ENCODE peak calls at places on chromosomes 16 and 17, in five cellular contexts. K is CD8-positive, alpha-beta memory T cell; A is EL; Y is activated T-cell treated with anti-CD3 and anti-CD28 coated beads, Interleukin-2, amount 50 U/mL, for 72 hours; N is HTR-8/SVneo. H is an unnamed sample.

GRCh38 chr16:31354394-31355291 is at the start of gene ITGAX:
- DNase-seq in K (peak), A (peak), Y (peak), N (peak), H (peak)

GRCh38 chr17:76924345-76925332 is 56.4 kb downstream of the MGAT5B start:
- DNase-seq in K (no peak), A (no peak), Y (no peak), N (no peak), H (no peak)

GRCh38 chr16:12455287-12455798 is 348.3 kb downstream of the CPPED1 start:
- DNase-seq in K (peak), A (peak), Y (peak), N (peak), H (peak)

GRCh38 chr17:83171661-83172060 is 92.3 kb downstream of the METRNL start:
- DNase-seq in K (no peak), A (peak), Y (no peak), N (no peak), H (peak)

GRCh38 chr16:27690604-27691003 is 140.7 kb downstream of the KATNIP start:
- DNase-seq in K (no peak), A (peak), Y (peak), N (peak), H (no peak)

GRCh38 chr16:61836804-61837398 is 199.3 kb downstream of the CDH8 start:
- DNase-seq in K (no peak), A (peak), Y (no peak), N (no peak), H (no peak)

GRCh38 chr17:77476920-77477805 is 336.4 kb downstream of the SEC14L1 start:
- DNase-seq in K (peak), A (peak), Y (peak), N (peak), H (no peak)

GRCh38 chr17:79696159-79696982 is 34.4 kb upstream of the ENPP7 start:
- DNase-seq in K (no peak), A (no peak), Y (no peak), N (no peak), H (no peak)

GRCh38 chr17:44065668-44066203 is 735 bp downstream of the LSM12 start:
- DNase-seq in K (peak), A (no peak), Y (no peak), N (no peak), H (no peak)

GRCh38 chr16:69561901-69562300 is 3.9 kb upstream of the NFAT5 start:
- DNase-seq in K (no peak), A (no peak), Y (no peak), N (no peak), H (no peak)

GRCh38 chr16:70552675-70553074 is 29.1 kb downstream of the SF3B3 start:
- DNase-seq in K (no peak), A (no peak), Y (no peak), N (no peak), H (no peak)

GRCh38 chr17:59427996-59428395 is 96.5 kb downstream of the YPEL2 start:
- DNase-seq in K (no peak), A (peak), Y (no peak), N (no peak), H (no peak)

GRCh38 chr17:82892869-82893565 is 53.2 kb upstream of the ZNF750 start:
- DNase-seq in K (peak), A (no peak), Y (peak), N (no peak), H (peak)

GRCh38 chr16:72042157-72042660 is 12.1 kb upstream of the HP start:
- DNase-seq in K (no peak), A (no peak), Y (no peak), N (no peak), H (no peak)

GRCh38 chr16:25109643-25110042 is 1.9 kb upstream of the LCMT1 start:
- DNase-seq in K (no peak), A (peak), Y (no peak), N (peak), H (no peak)

GRCh38 chr17:43917348-43918025 is 10.2 kb upstream of the MPP2 start:
- DNase-seq in K (peak), A (no peak), Y (peak), N (no peak), H (no peak)

GRCh38 chr17:21025446-21025845 is 17.4 kb downstream of the USP22 start:
- DNase-seq in K (no peak), A (no peak), Y (no peak), N (no peak), H (no peak)

GRCh38 chr17:81027038-81027437 is 7.9 kb upstream of the BAIAP2 start:
- DNase-seq in K (no peak), A (no peak), Y (no peak), N (no peak), H (no peak)

GRCh38 chr16:27483624-27484023 is 66.1 kb downstream of the GTF3C1 start:
- DNase-seq in K (no peak), A (no peak), Y (no peak), N (no peak), H (no peak)

GRCh38 chr17:81126281-81127132 is 38.8 kb upstream of the PVALEF start:
- DNase-seq in K (no peak), A (no peak), Y (no peak), N (no peak), H (no peak)

GRCh38 chr16:7614022-7614795 is 281.6 kb downstream of the RBFOX1 start:
- DNase-seq in K (no peak), A (no peak), Y (no peak), N (no peak), H (no peak)

GRCh38 chr16:85270365-85270764 is 158.1 kb upstream of the CIBAR2 start:
- DNase-seq in K (no peak), A (no peak), Y (no peak), N (no peak), H (no peak)

GRCh38 chr17:75661531-75661930 is 5.4 kb downstream of the RECQL5 start:
- DNase-seq in K (no peak), A (no peak), Y (no peak), N (no peak), H (no peak)

GRCh38 chr16:23408242-23409201 is 44.5 kb downstream of the COG7 start:
- DNase-seq in K (no peak), A (peak), Y (no peak), N (no peak), H (no peak)

H was measured in CD8-positive, alpha-beta T cell.